ENCODE peak calls at places on chromosomes 16 and 17, in four cellular contexts. O is CD4-positive, alpha-beta memory T cell; U is NCI-H1092 treated with DMSO at 0.1 percent for 48 hours; P is Peyer's patch. D is an unnamed sample.
A peak's percentile ranks its signal among the peaks of the same experiment; 100 is the strongest.

GRCh38 chr17:64781394-64781793 is 119.3 kb upstream of the SMURF2 start:
- DNase-seq in U (no peak), P (peak; percentile 61), O (peak; percentile 53), D (no peak)

GRCh38 chr16:58563235-58563634 is 47.9 kb downstream of the SETD6 start:
- DNase-seq in O (no peak), P (no peak), U (no peak), D (no peak)

GRCh38 chr17:67020293-67020766 is 24.0 kb upstream of the CACNG1 start:
- DNase-seq in P (no peak), U (no peak), O (no peak), D (no peak)

GRCh38 chr17:32634167-32634566 is 147.4 kb downstream of the CDK5R1 start:
- DNase-seq in P (no peak), O (no peak), U (no peak), D (no peak)

GRCh38 chr16:87368029-87368765 is 15.4 kb downstream of the FBXO31 start:
- DNase-seq in O (no peak), U (no peak), P (no peak), D (no peak)

GRCh38 chr17:50350733-50351132 is 4.8 kb downstream of the XYLT2 start:
- DNase-seq in U (no peak), O (no peak), P (no peak), D (no peak)

GRCh38 chr16:17470871-17471744 is at the start of gene XYLT1:
- DNase-seq in O (peak; percentile 40), U (peak; percentile 31), P (peak; percentile 65), D (peak; percentile 54)

GRCh38 chr16:69397821-69398521 is 12.2 kb upstream of the TERF2 start:
- DNase-seq in U (peak; percentile 38), P (no peak), O (no peak), D (no peak)

GRCh38 chr17:71765437-71765836 is 355.4 kb upstream of the SOX9 start:
- DNase-seq in O (no peak), U (no peak), P (no peak), D (no peak)

GRCh38 chr17:41645371-41646063 is 21.1 kb upstream of the KRT17 start:
- DNase-seq in P (no peak), U (no peak), O (no peak), D (no peak)

GRCh38 chr17:8700546-8700945 is 44.1 kb downstream of the CCDC42 start:
- DNase-seq in U (no peak), O (no peak), P (no peak), D (no peak)

GRCh38 chr17:65155622-65156021 is 18.5 kb downstream of the RGS9 start:
- DNase-seq in P (no peak), O (no peak), U (no peak), D (no peak)

GRCh38 chr17:15436399-15437369 is 30.7 kb downstream of the CDRT4 start:
- DNase-seq in U (peak; percentile 93), P (peak; percentile 26), O (peak; percentile 14), D (peak; percentile 92)

GRCh38 chr16:84430860-84431259 is 62.5 kb downstream of the ATP2C2 start:
- DNase-seq in O (no peak), U (no peak), P (no peak), D (no peak)

GRCh38 chr17:9024497-9024896 is 3.2 kb downstream of the NTN1 start:
- DNase-seq in O (no peak), U (no peak), P (no peak), D (no peak)

GRCh38 chr17:65022751-65023421 is 33.7 kb downstream of the GNA13 start:
- DNase-seq in O (no peak), U (peak; percentile 25), P (no peak), D (peak; percentile 37)

GRCh38 chr17:55157165-55157564 is 107.6 kb upstream of the HLF start:
- DNase-seq in P (no peak), O (no peak), U (peak; percentile 26), D (peak; percentile 29)

GRCh38 chr17:4551141-4551540 is 4.0 kb downstream of the MYBBP1A start:
- DNase-seq in P (no peak), U (no peak), O (no peak), D (no peak)

GRCh38 chr16:2216330-2216729 is 1.7 kb upstream of the PGP start:
- DNase-seq in P (no peak), O (no peak), U (no peak), D (no peak)

GRCh38 chr17:68662037-68662432 is 60.9 kb upstream of the FAM20A start:
- DNase-seq in O (no peak), P (no peak), U (no peak), D (no peak)

GRCh38 chr16:19912445-19913305 is 28.0 kb upstream of the GPRC5B start:
- DNase-seq in P (no peak), U (no peak), O (no peak), D (no peak)

GRCh38 chr16:3264137-3265036 is 8.0 kb upstream of the MEFV start:
- DNase-seq in P (peak; percentile 95), O (peak; percentile 95), U (peak; percentile 97), D (peak; percentile 84)

GRCh38 chr16:68539704-68540370 is 746 bp downstream of the ZFP90 start:
- DNase-seq in U (no peak), O (peak; percentile 41), P (no peak), D (no peak)

GRCh38 chr16:26981266-26981938 is 85.3 kb upstream of the C16orf82 start:
- DNase-seq in O (no peak), P (no peak), U (peak; percentile 22), D (no peak)

GRCh38 chr17:78780335-78780734 is 1.7 kb downstream of the CYTH1 start:
- DNase-seq in O (peak; percentile 50), P (no peak), U (no peak), D (no peak)

GRCh38 chr17:47315451-47316266 is 8.1 kb upstream of the EFCAB13 start:
- DNase-seq in P (no peak), O (peak; percentile 52), U (peak; percentile 54), D (peak; percentile 83)

GRCh38 chr17:46916211-46916610 is 6.7 kb upstream of the GOSR2 start:
- DNase-seq in P (no peak), O (no peak), U (no peak), D (no peak)

GRCh38 chr17:48427598-48427997 is 2.4 kb downstream of the SKAP1 start:
- DNase-seq in P (peak; percentile 62), O (peak; percentile 64), U (no peak), D (no peak)

GRCh38 chr17:62666061-62666800 is 38.8 kb downstream of the MRC2 start:
- DNase-seq in U (no peak), P (no peak), O (no peak), D (no peak)

GRCh38 chr16:30893082-30893743 is 664 bp downstream of the BCL7C start:
- DNase-seq in U (peak; percentile 28), O (peak; percentile 17), P (peak; percentile 38), D (no peak)

GRCh38 chr17:74800531-74800930 is 24.4 kb upstream of the NAT9 start:
- DNase-seq in P (no peak), U (no peak), O (no peak), D (no peak)

GRCh38 chr16:22814330-22815105 is 556 bp downstream of the HS3ST2 start:
- DNase-seq in P (no peak), O (no peak), U (no peak), D (peak; percentile 71)

GRCh38 chr17:78971764-78972506 is 7.8 kb downstream of the LGALS3BP start:
- DNase-seq in U (no peak), P (no peak), O (no peak), D (no peak)

GRCh38 chr16:48491517-48491916 is 106.3 kb upstream of the SIAH1 start:
- DNase-seq in P (no peak), O (no peak), U (no peak), D (no peak)

GRCh38 chr16:87945351-87946042 is 5.7 kb upstream of the BANP start:
- DNase-seq in O (no peak), P (peak; percentile 42), U (peak; percentile 90), D (peak; percentile 86)

GRCh38 chr17:15157051-15157450 is 108.1 kb downstream of the PMP22 start:
- DNase-seq in O (no peak), U (no peak), P (no peak), D (no peak)

GRCh38 chr17:60827920-60828319 is 150.3 kb downstream of the BCAS3 start:
- DNase-seq in O (no peak), P (no peak), U (no peak), D (no peak)

GRCh38 chr16:706189-707061 is 824 bp upstream of the FBXL16 start:
- DNase-seq in O (no peak), P (no peak), U (peak; percentile 62), D (no peak)

GRCh38 chr17:43940630-43941029 is 1.6 kb downstream of the PPY start:
- DNase-seq in U (peak; percentile 15), O (no peak), P (no peak), D (peak; percentile 7)

D was measured in NCI-H510A treated with DMSO at 0.1 percent for 48 hours.